ENCODE peak calls at places on chromosomes 13 and 19, in nine cellular contexts. V, G, W, O, H, U, D, Z and P are unnamed samples.

GRCh38 chr13:78978381-78978998 is 319.5 kb upstream of the OBI1 start:
- DNase-seq in V (peak; percentile 73), G (peak; percentile 46), W (peak; percentile 64), O (peak; percentile 82), H (peak; percentile 42), U (no peak), D (peak; percentile 43), Z (peak; percentile 45), P (no peak)

GRCh38 chr19:5787554-5788182 is 3.1 kb upstream of the PRR22 start:
- DNase-seq in V (no peak), G (no peak), W (no peak), O (no peak), H (no peak), U (no peak), D (no peak), Z (no peak), P (no peak)

GRCh38 chr13:20431080-20431479 is 94.6 kb downstream of the CRYL1 start:
- DNase-seq in V (peak; percentile 70), G (no peak), W (no peak), O (no peak), H (no peak), U (no peak), D (no peak), Z (no peak), P (no peak)

GRCh38 chr19:2034729-2035589 is 16.1 kb downstream of the MKNK2 start:
- DNase-seq in V (peak; percentile 62), G (peak; percentile 28), W (no peak), O (peak; percentile 52), H (no peak), U (peak; percentile 63), D (peak; percentile 59), Z (peak; percentile 71), P (peak; percentile 60)

GRCh38 chr13:23551213-23552008 is 18.8 kb upstream of the TNFRSF19 start:
- DNase-seq in V (no peak), G (no peak), W (no peak), O (no peak), H (no peak), U (no peak), D (no peak), Z (no peak), P (no peak)

GRCh38 chr13:97879646-97880297 is 73.7 kb upstream of the IPO5 start:
- DNase-seq in V (peak; percentile 45), G (peak; percentile 93), W (peak; percentile 90), O (peak; percentile 77), H (peak; percentile 75), U (no peak), D (no peak), Z (no peak), P (no peak)

GRCh38 chr19:49436381-49437017 is 4.8 kb downstream of the SLC17A7 start:
- DNase-seq in V (no peak), G (no peak), W (no peak), O (no peak), H (no peak), U (no peak), D (peak; percentile 48), Z (no peak), P (peak; percentile 45)

GRCh38 chr13:101627556-101627943 is 175.1 kb downstream of the ITGBL1 start:
- DNase-seq in V (no peak), G (no peak), W (peak; percentile 35), O (no peak), H (no peak), U (no peak), D (no peak), Z (no peak), P (no peak)

GRCh38 chr19:39557791-39558622 is 18.0 kb upstream of the EID2 start:
- DNase-seq in V (peak; percentile 20), G (peak; percentile 28), W (peak; percentile 6), O (no peak), H (no peak), U (no peak), D (peak; percentile 66), Z (no peak), P (no peak)

GRCh38 chr13:99039718-99040280 is 61.9 kb upstream of the DOCK9 start:
- DNase-seq in V (no peak), G (no peak), W (no peak), O (no peak), H (no peak), U (no peak), D (no peak), Z (no peak), P (no peak)